ENCODE peak calls at places on chromosomes 4 and X, in eight cellular contexts. One of them, this sample, is unnamed.

GRCh38 chrX:13036896-13037295 is 7.5 kb downstream of the FAM9C start:
- DNase-seq in foreskin fibroblast: no peak
- DNase-seq in ascending aorta: no peak
- DNase-seq in mammary epithelial cell: no peak
- DNase-seq in glutamatergic neuron: no peak
- DNase-seq in transverse colon: no peak
- DNase-seq in GM10248: no peak
- DNase-seq in psoas muscle: no peak
- DNase-seq in this sample: no peak

GRCh38 chr4:41709844-41710481 is 38.6 kb downstream of the PHOX2B start:
- DNase-seq in GM10248: no peak
- DNase-seq in glutamatergic neuron: no peak
- DNase-seq in transverse colon: no peak
- DNase-seq in ascending aorta: no peak
- DNase-seq in psoas muscle: no peak
- DNase-seq in foreskin fibroblast: peak; percentile 81
- DNase-seq in mammary epithelial cell: peak; percentile 92
- DNase-seq in this sample: no peak

GRCh38 chr4:169225058-169225751 is 45.6 kb downstream of the SH3RF1 start:
- DNase-seq in psoas muscle: no peak
- DNase-seq in transverse colon: no peak
- DNase-seq in ascending aorta: no peak
- DNase-seq in glutamatergic neuron: no peak
- DNase-seq in foreskin fibroblast: peak; percentile 95
- DNase-seq in GM10248: no peak
- DNase-seq in mammary epithelial cell: peak; percentile 91
- DNase-seq in this sample: no peak

GRCh38 chr4:101349346-101350064 is 2.2 kb upstream of the PPP3CA start:
- DNase-seq in mammary epithelial cell: peak; percentile 82
- DNase-seq in ascending aorta: no peak
- DNase-seq in foreskin fibroblast: peak; percentile 68
- DNase-seq in glutamatergic neuron: no peak
- DNase-seq in psoas muscle: peak; percentile 61
- DNase-seq in GM10248: no peak
- DNase-seq in transverse colon: peak; percentile 51
- DNase-seq in this sample: no peak

GRCh38 chr4:15636818-15637217 is 18.3 kb downstream of the FBXL5 start:
- DNase-seq in psoas muscle: no peak
- DNase-seq in transverse colon: no peak
- DNase-seq in glutamatergic neuron: no peak
- DNase-seq in mammary epithelial cell: peak; percentile 56
- DNase-seq in GM10248: no peak
- DNase-seq in ascending aorta: no peak
- DNase-seq in foreskin fibroblast: no peak
- DNase-seq in this sample: no peak

GRCh38 chr4:109026588-109026987 is 263.7 kb upstream of the ETNPPL start:
- DNase-seq in mammary epithelial cell: no peak
- DNase-seq in GM10248: no peak
- DNase-seq in foreskin fibroblast: peak; percentile 32
- DNase-seq in psoas muscle: no peak
- DNase-seq in ascending aorta: no peak
- DNase-seq in transverse colon: no peak
- DNase-seq in glutamatergic neuron: no peak
- DNase-seq in this sample: no peak

GRCh38 chrX:1102786-1103185 is 109.7 kb downstream of the CRLF2 start:
- DNase-seq in foreskin fibroblast: no peak
- DNase-seq in GM10248: no peak
- DNase-seq in transverse colon: no peak
- DNase-seq in ascending aorta: no peak
- DNase-seq in mammary epithelial cell: no peak
- DNase-seq in glutamatergic neuron: no peak
- DNase-seq in psoas muscle: no peak
- DNase-seq in this sample: no peak

GRCh38 chrX:100895365-100896075 is 21.4 kb upstream of the NOX1 start:
- DNase-seq in ascending aorta: no peak
- DNase-seq in mammary epithelial cell: peak; percentile 93
- DNase-seq in GM10248: peak; percentile 17
- DNase-seq in glutamatergic neuron: peak; percentile 15
- DNase-seq in foreskin fibroblast: peak; percentile 66
- DNase-seq in psoas muscle: no peak
- DNase-seq in transverse colon: peak; percentile 28
- DNase-seq in this sample: no peak

GRCh38 chr4:152258804-152259708 is 276.8 kb downstream of the FBXW7 start:
- DNase-seq in transverse colon: no peak
- DNase-seq in foreskin fibroblast: peak; percentile 78
- DNase-seq in GM10248: no peak
- DNase-seq in psoas muscle: no peak
- DNase-seq in ascending aorta: no peak
- DNase-seq in mammary epithelial cell: peak; percentile 96
- DNase-seq in glutamatergic neuron: no peak
- DNase-seq in this sample: no peak

GRCh38 chrX:137427061-137427778 is 138.7 kb upstream of the ZIC3 start:
- DNase-seq in psoas muscle: no peak
- DNase-seq in foreskin fibroblast: no peak
- DNase-seq in ascending aorta: no peak
- DNase-seq in glutamatergic neuron: peak; percentile 28
- DNase-seq in GM10248: no peak
- DNase-seq in mammary epithelial cell: no peak
- DNase-seq in transverse colon: no peak
- DNase-seq in this sample: no peak

GRCh38 chr4:140876597-140877364 is 120.6 kb upstream of the TBC1D9 start:
- DNase-seq in transverse colon: no peak
- DNase-seq in GM10248: no peak
- DNase-seq in mammary epithelial cell: no peak
- DNase-seq in glutamatergic neuron: no peak
- DNase-seq in psoas muscle: no peak
- DNase-seq in ascending aorta: no peak
- DNase-seq in foreskin fibroblast: peak; percentile 53
- DNase-seq in this sample: no peak

GRCh38 chr4:8278421-8279287 is 9.1 kb downstream of the HTRA3 start:
- DNase-seq in mammary epithelial cell: peak; percentile 46
- DNase-seq in transverse colon: no peak
- DNase-seq in GM10248: no peak
- DNase-seq in foreskin fibroblast: peak; percentile 96
- DNase-seq in ascending aorta: no peak
- DNase-seq in psoas muscle: peak; percentile 65
- DNase-seq in glutamatergic neuron: peak; percentile 50
- DNase-seq in this sample: no peak

GRCh38 chr4:6205584-6205965 is 5.2 kb upstream of the JAKMIP1 start:
- DNase-seq in psoas muscle: no peak
- DNase-seq in ascending aorta: no peak
- DNase-seq in transverse colon: no peak
- DNase-seq in glutamatergic neuron: no peak
- DNase-seq in mammary epithelial cell: no peak
- DNase-seq in GM10248: no peak
- DNase-seq in foreskin fibroblast: no peak
- DNase-seq in this sample: peak; percentile 48

GRCh38 chr4:184100297-184100885 is 117.3 kb downstream of the ENPP6 start:
- DNase-seq in psoas muscle: peak; percentile 76
- DNase-seq in glutamatergic neuron: peak; percentile 83
- DNase-seq in GM10248: peak; percentile 65
- DNase-seq in transverse colon: peak; percentile 31
- DNase-seq in ascending aorta: no peak
- DNase-seq in foreskin fibroblast: no peak
- DNase-seq in mammary epithelial cell: no peak
- DNase-seq in this sample: no peak

GRCh38 chrX:72011734-72012133 is 101.1 kb downstream of the NHSL2 start:
- DNase-seq in glutamatergic neuron: no peak
- DNase-seq in foreskin fibroblast: no peak
- DNase-seq in ascending aorta: no peak
- DNase-seq in GM10248: no peak
- DNase-seq in psoas muscle: no peak
- DNase-seq in mammary epithelial cell: no peak
- DNase-seq in transverse colon: no peak
- DNase-seq in this sample: no peak

GRCh38 chrX:133746593-133746992 is 238.8 kb downstream of the GPC3 start:
- DNase-seq in glutamatergic neuron: no peak
- DNase-seq in foreskin fibroblast: no peak
- DNase-seq in psoas muscle: no peak
- DNase-seq in ascending aorta: no peak
- DNase-seq in mammary epithelial cell: no peak
- DNase-seq in GM10248: no peak
- DNase-seq in transverse colon: no peak
- DNase-seq in this sample: no peak

GRCh38 chrX:133741303-133741702 is 244.1 kb downstream of the GPC3 start:
- DNase-seq in ascending aorta: no peak
- DNase-seq in mammary epithelial cell: no peak
- DNase-seq in transverse colon: no peak
- DNase-seq in psoas muscle: no peak
- DNase-seq in glutamatergic neuron: no peak
- DNase-seq in GM10248: no peak
- DNase-seq in foreskin fibroblast: peak; percentile 56
- DNase-seq in this sample: no peak

GRCh38 chrX:133749370-133749769 is 236.0 kb downstream of the GPC3 start:
- DNase-seq in ascending aorta: no peak
- DNase-seq in transverse colon: no peak
- DNase-seq in foreskin fibroblast: peak; percentile 9
- DNase-seq in psoas muscle: no peak
- DNase-seq in mammary epithelial cell: no peak
- DNase-seq in glutamatergic neuron: no peak
- DNase-seq in GM10248: no peak
- DNase-seq in this sample: no peak

GRCh38 chrX:133742602-133743305 is 242.6 kb downstream of the GPC3 start:
- DNase-seq in transverse colon: no peak
- DNase-seq in GM10248: no peak
- DNase-seq in foreskin fibroblast: no peak
- DNase-seq in mammary epithelial cell: no peak
- DNase-seq in glutamatergic neuron: no peak
- DNase-seq in ascending aorta: no peak
- DNase-seq in psoas muscle: no peak
- DNase-seq in this sample: no peak

GRCh38 chrX:133745361-133745760 is 240.0 kb downstream of the GPC3 start:
- DNase-seq in ascending aorta: no peak
- DNase-seq in foreskin fibroblast: no peak
- DNase-seq in transverse colon: no peak
- DNase-seq in glutamatergic neuron: no peak
- DNase-seq in GM10248: no peak
- DNase-seq in psoas muscle: no peak
- DNase-seq in mammary epithelial cell: no peak
- DNase-seq in this sample: no peak
- TF ChIP-seq CTCF in ascending aorta: no peak
- TF ChIP-seq CTCF in foreskin fibroblast: no peak
- TF ChIP-seq CTCF in transverse colon: no peak
- TF ChIP-seq CTCF in glutamatergic neuron: no peak
- TF ChIP-seq CTCF in GM10248: no peak
- TF ChIP-seq CTCF in psoas muscle: no peak
- TF ChIP-seq CTCF in mammary epithelial cell: no peak
- TF ChIP-seq CTCF in this sample: peak; percentile 17

GRCh38 chrX:124127496-124127895 is 166.0 kb downstream of the STAG2 start:
- DNase-seq in mammary epithelial cell: no peak
- DNase-seq in ascending aorta: no peak
- DNase-seq in glutamatergic neuron: no peak
- DNase-seq in GM10248: no peak
- DNase-seq in psoas muscle: no peak
- DNase-seq in foreskin fibroblast: no peak
- DNase-seq in transverse colon: no peak
- DNase-seq in this sample: no peak
- TF ChIP-seq CTCF in mammary epithelial cell: no peak
- TF ChIP-seq CTCF in ascending aorta: no peak
- TF ChIP-seq CTCF in glutamatergic neuron: no peak
- TF ChIP-seq CTCF in GM10248: no peak
- TF ChIP-seq CTCF in psoas muscle: no peak
- TF ChIP-seq CTCF in foreskin fibroblast: no peak
- TF ChIP-seq CTCF in transverse colon: no peak
- TF ChIP-seq CTCF in this sample: no peak

GRCh38 chr4:13705521-13706035 is 78.1 kb upstream of the BOD1L1 start:
- DNase-seq in psoas muscle: no peak
- DNase-seq in foreskin fibroblast: peak; percentile 43
- DNase-seq in mammary epithelial cell: peak; percentile 81
- DNase-seq in glutamatergic neuron: no peak
- DNase-seq in GM10248: no peak
- DNase-seq in transverse colon: peak; percentile 61
- DNase-seq in ascending aorta: no peak
- DNase-seq in this sample: no peak

GRCh38 chr4:13704020-13704419 is 76.5 kb upstream of the BOD1L1 start:
- DNase-seq in glutamatergic neuron: no peak
- DNase-seq in psoas muscle: no peak
- DNase-seq in mammary epithelial cell: no peak
- DNase-seq in ascending aorta: no peak
- DNase-seq in foreskin fibroblast: no peak
- DNase-seq in GM10248: no peak
- DNase-seq in transverse colon: peak; percentile 16
- DNase-seq in this sample: no peak

GRCh38 chr4:13701937-13702446 is 74.5 kb upstream of the BOD1L1 start:
- DNase-seq in psoas muscle: no peak
- DNase-seq in foreskin fibroblast: peak; percentile 93
- DNase-seq in ascending aorta: no peak
- DNase-seq in mammary epithelial cell: peak; percentile 88
- DNase-seq in transverse colon: no peak
- DNase-seq in GM10248: no peak
- DNase-seq in glutamatergic neuron: no peak
- DNase-seq in this sample: no peak

GRCh38 chr4:13704761-13705160 is 77.2 kb upstream of the BOD1L1 start:
- DNase-seq in mammary epithelial cell: peak; percentile 37
- DNase-seq in ascending aorta: no peak
- DNase-seq in transverse colon: no peak
- DNase-seq in psoas muscle: no peak
- DNase-seq in foreskin fibroblast: no peak
- DNase-seq in glutamatergic neuron: no peak
- DNase-seq in GM10248: no peak
- DNase-seq in this sample: no peak

GRCh38 chr4:13703096-13703495 is 75.6 kb upstream of the BOD1L1 start:
- DNase-seq in ascending aorta: no peak
- DNase-seq in foreskin fibroblast: peak; percentile 57
- DNase-seq in mammary epithelial cell: no peak
- DNase-seq in GM10248: no peak
- DNase-seq in glutamatergic neuron: no peak
- DNase-seq in psoas muscle: no peak
- DNase-seq in transverse colon: no peak
- DNase-seq in this sample: no peak
- TF ChIP-seq CTCF in ascending aorta: no peak
- TF ChIP-seq CTCF in foreskin fibroblast: no peak
- TF ChIP-seq CTCF in mammary epithelial cell: no peak
- TF ChIP-seq CTCF in GM10248: no peak
- TF ChIP-seq CTCF in glutamatergic neuron: no peak
- TF ChIP-seq CTCF in psoas muscle: no peak
- TF ChIP-seq CTCF in transverse colon: no peak
- TF ChIP-seq CTCF in this sample: no peak

GRCh38 chrX:75154871-75155270 is 1.2 kb downstream of the ABCB7 start:
- DNase-seq in ascending aorta: no peak
- DNase-seq in glutamatergic neuron: no peak
- DNase-seq in GM10248: no peak
- DNase-seq in mammary epithelial cell: no peak
- DNase-seq in foreskin fibroblast: no peak
- DNase-seq in psoas muscle: no peak
- DNase-seq in transverse colon: no peak
- DNase-seq in this sample: no peak

GRCh38 chrX:75156537-75156945 is 458 bp upstream of the ABCB7 start:
- DNase-seq in ascending aorta: no peak
- DNase-seq in foreskin fibroblast: peak; percentile 58
- DNase-seq in mammary epithelial cell: peak; percentile 3
- DNase-seq in glutamatergic neuron: no peak
- DNase-seq in transverse colon: no peak
- DNase-seq in psoas muscle: no peak
- DNase-seq in GM10248: no peak
- DNase-seq in this sample: no peak

GRCh38 chrX:75158054-75158453 is 2.0 kb upstream of the ABCB7 start:
- DNase-seq in ascending aorta: no peak
- DNase-seq in psoas muscle: no peak
- DNase-seq in transverse colon: no peak
- DNase-seq in mammary epithelial cell: no peak
- DNase-seq in glutamatergic neuron: no peak
- DNase-seq in GM10248: no peak
- DNase-seq in foreskin fibroblast: no peak
- DNase-seq in this sample: no peak

GRCh38 chrX:75155454-75155829 is 641 bp downstream of the ABCB7 start:
- DNase-seq in ascending aorta: no peak
- DNase-seq in glutamatergic neuron: no peak
- DNase-seq in foreskin fibroblast: peak; percentile 8
- DNase-seq in GM10248: peak; percentile 21
- DNase-seq in psoas muscle: no peak
- DNase-seq in transverse colon: no peak
- DNase-seq in mammary epithelial cell: peak; percentile 11
- DNase-seq in this sample: no peak

GRCh38 chrX:75155830-75156525 is at the start of gene ABCB7:
- DNase-seq in transverse colon: peak; percentile 68
- DNase-seq in psoas muscle: peak; percentile 72
- DNase-seq in glutamatergic neuron: peak; percentile 55
- DNase-seq in foreskin fibroblast: peak; percentile 79
- DNase-seq in mammary epithelial cell: peak; percentile 64
- DNase-seq in GM10248: peak; percentile 46
- DNase-seq in ascending aorta: no peak
- DNase-seq in this sample: no peak
- TF ChIP-seq CTCF in transverse colon: no peak
- TF ChIP-seq CTCF in psoas muscle: peak; percentile 22
- TF ChIP-seq CTCF in glutamatergic neuron: no peak
- TF ChIP-seq CTCF in foreskin fibroblast: peak; percentile 11
- TF ChIP-seq CTCF in mammary epithelial cell: no peak
- TF ChIP-seq CTCF in GM10248: no peak
- TF ChIP-seq CTCF in ascending aorta: no peak
- TF ChIP-seq CTCF in this sample: peak; percentile 45

This sample was measured in osteocyte.